ENCODE peak calls at places on chromosomes 5 and 9, in four cellular contexts. S is small intestine, L is cardiac muscle cell, T is adrenal gland. X is an unnamed sample. For H3K36me3 and H3K4me1, the result is how much of the 10 kb centered on the place peaks cover.

GRCh38 chr9:134403682-134404301 is 77.5 kb downstream of the RXRA start:
- DNase-seq in L (no peak), S (no peak), T (peak), X (peak)

GRCh38 chr5:141605523-141606277 is 13.1 kb downstream of the DIAPH1 start:
- DNase-seq in S (peak), T (no peak), L (no peak), X (peak)

GRCh38 chr5:33901176-33901575 is 9.4 kb upstream of the ADAMTS12 start:
- DNase-seq in T (no peak), S (no peak), L (no peak), X (no peak)

GRCh38 chr5:5304361-5305035 is 118.0 kb upstream of the ICE1 start:
- DNase-seq in T (no peak), L (no peak), S (peak), X (no peak)

GRCh38 chr5:143315929-143316328 is 87.6 kb downstream of the NR3C1 start:
- DNase-seq in L (no peak), T (no peak), S (no peak), X (no peak)

GRCh38 chr5:33936004-33936380 is 194 bp upstream of the RXFP3 start:
- DNase-seq in T (peak), S (peak), L (peak), X (peak)

GRCh38 chr5:174063092-174063756 is 17.7 kb downstream of the NSG2 start:
- DNase-seq in T (no peak), L (no peak), S (no peak), X (no peak)

GRCh38 chr9:125591245-125591644 is 115.8 kb downstream of the MAPKAP1 start:
- DNase-seq in T (no peak), L (no peak), S (no peak), X (no peak)

GRCh38 chr9:78236511-78236950 is 656 bp downstream of the CEP78 start:
- DNase-seq in S (peak), L (no peak), T (no peak), X (no peak)

GRCh38 chr5:175796536-175797499 is 74.6 kb upstream of the CPLX2 start:
- DNase-seq in S (peak), T (peak), L (peak), X (peak)

GRCh38 chr9:20227166-20227874 is 395.0 kb downstream of the MLLT3 start:
- DNase-seq in T (peak), L (no peak), S (no peak), X (no peak)

GRCh38 chr9:10026585-10026984 is 586.2 kb downstream of the PTPRD start:
- DNase-seq in L (no peak), T (no peak), S (no peak), X (no peak)

GRCh38 chr5:1801061-1801953 is at the start of gene NDUFS6:
- DNase-seq in T (peak), L (peak), S (peak), X (peak)

GRCh38 chr9:98870782-98871455 is 63.4 kb downstream of the GALNT12 start:
- DNase-seq in L (no peak), S (no peak), T (no peak), X (no peak)

GRCh38 chr9:2663486-2663885 is 41.9 kb downstream of the VLDLR start:
- DNase-seq in L (no peak), T (no peak), S (no peak), X (no peak)

GRCh38 chr9:136268318-136268717 is 22.7 kb upstream of the QSOX2 start:
- DNase-seq in L (peak), T (no peak), S (no peak), X (no peak)

GRCh38 chr9:4293293-4293931 is 6.5 kb downstream of the GLIS3 start:
- DNase-seq in S (no peak), T (no peak), L (no peak), X (no peak)

GRCh38 chr5:151795426-151795825 is 23.7 kb downstream of the G3BP1 start:
- DNase-seq in S (no peak), L (no peak), T (no peak), X (no peak)

GRCh38 chr5:151799407-151799806 is 27.7 kb downstream of the G3BP1 start:
- DNase-seq in L (no peak), T (no peak), S (no peak), X (no peak)

GRCh38 chr5:151793358-151793757 is 21.6 kb downstream of the G3BP1 start:
- DNase-seq in L (no peak), T (no peak), S (no peak), X (no peak)

GRCh38 chr5:151800527-151800926 is 28.8 kb downstream of the G3BP1 start:
- DNase-seq in T (no peak), S (no peak), L (no peak), X (no peak)

DNA sequence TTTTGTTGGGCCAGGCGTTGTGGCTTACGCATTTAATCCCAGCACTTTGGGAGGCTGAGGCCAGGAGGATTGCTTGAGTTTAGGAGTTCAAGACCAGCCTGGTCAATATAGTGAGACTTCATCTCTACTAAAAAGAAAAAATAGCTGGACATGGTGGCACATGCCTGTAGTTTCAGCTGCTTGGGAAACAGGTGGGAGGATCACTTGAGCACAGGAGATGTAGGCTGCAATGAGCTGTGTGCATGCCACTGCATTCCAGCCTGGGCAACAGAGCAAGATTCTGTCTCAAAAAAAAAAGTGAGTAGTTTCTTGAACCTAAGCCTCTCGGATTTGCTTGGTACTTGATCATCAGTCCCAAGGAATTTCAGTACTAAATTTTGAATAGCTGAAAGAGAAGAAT is 26.9 kb downstream of the G3BP1 start:
- DNase-seq in T (no peak), S (no peak), L (no peak), X (no peak)
- H3K36me3 ChIP-seq in T (half or more), S (under half), L (half or more), X (half or more)

GRCh38 chr9:124257865-124258764 is at the start of gene NEK6:
- DNase-seq in S (peak), L (peak), T (no peak), X (no peak)
- H3K4me1 ChIP-seq in S (under half), L (under half), T (under half), X (under half)

DNA sequence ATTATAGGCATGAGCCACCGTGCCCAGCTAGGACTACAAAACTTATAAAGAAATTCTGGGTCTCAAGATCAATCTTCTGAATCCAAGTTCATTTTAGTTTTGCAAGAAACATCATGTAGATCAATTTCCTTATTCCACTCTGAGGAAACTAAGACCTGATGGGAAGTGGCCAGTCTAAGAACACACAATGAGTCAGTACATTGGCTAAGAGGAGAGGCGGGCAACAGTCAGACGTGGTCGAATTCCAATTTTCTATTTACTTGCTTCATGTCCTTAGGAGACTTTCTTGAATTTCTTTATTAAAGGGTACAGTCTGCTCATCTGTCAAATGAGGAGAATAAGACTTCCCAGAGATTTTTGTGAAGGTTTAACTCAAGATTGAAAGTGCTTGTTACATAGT is 432.1 kb upstream of the BRINP1 start:
- DNase-seq in S (no peak), T (no peak), L (no peak), X (no peak)
- H3K27ac ChIP-seq in S (no peak), T (no peak), L (no peak), X (no peak)

GRCh38 chr5:72857396-72857795 is 40.9 kb downstream of the TNPO1 start:
- DNase-seq in T (no peak), S (no peak), L (no peak), X (no peak)

GRCh38 chr5:72852356-72852755 is 35.9 kb downstream of the TNPO1 start:
- DNase-seq in S (no peak), L (no peak), T (no peak), X (no peak)

GRCh38 chr5:72854419-72854818 is 38.0 kb downstream of the TNPO1 start:
- DNase-seq in S (no peak), T (no peak), L (no peak), X (no peak)

GRCh38 chr5:72859127-72859526 is 42.7 kb downstream of the TNPO1 start:
- DNase-seq in S (no peak), T (no peak), L (no peak), X (no peak)

DNA sequence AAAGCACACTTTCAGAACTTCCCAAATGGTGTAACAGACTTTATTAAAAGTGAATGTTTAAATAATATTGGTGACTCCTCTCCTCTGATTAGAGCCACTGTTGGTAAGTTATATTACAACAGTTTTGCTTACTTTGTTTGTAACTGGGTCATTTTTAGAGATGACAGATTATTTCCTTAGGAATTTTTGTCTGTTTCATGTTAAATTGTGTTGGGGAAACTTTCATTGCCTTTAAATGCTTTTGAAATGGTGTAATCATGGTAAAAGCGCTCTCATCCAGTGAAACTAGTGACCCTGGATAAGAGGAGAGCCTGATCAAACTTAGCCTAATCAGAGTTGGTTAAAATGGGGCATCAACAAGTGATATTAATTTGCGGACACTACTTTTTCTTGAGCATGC is 39.4 kb downstream of the TNPO1 start:
- DNase-seq in S (no peak), L (no peak), T (no peak), X (no peak)
- H3K36me3 ChIP-seq in S (under half), L (under half), T (under half), X (under half)

GRCh38 chr5:178117911-178118310 is 4.6 kb downstream of the N4BP3 start:
- DNase-seq in L (no peak), S (no peak), T (no peak), X (no peak)

GRCh38 chr5:178115835-178116405 is 2.6 kb downstream of the N4BP3 start:
- DNase-seq in L (no peak), T (no peak), S (no peak), X (no peak)

GRCh38 chr5:178119915-178120660 is 6.8 kb downstream of the N4BP3 start:
- DNase-seq in L (no peak), T (no peak), S (no peak), X (no peak)

GRCh38 chr5:178116406-178116885 is 3.1 kb downstream of the N4BP3 start:
- DNase-seq in L (peak), S (no peak), T (no peak), X (peak)

DNA sequence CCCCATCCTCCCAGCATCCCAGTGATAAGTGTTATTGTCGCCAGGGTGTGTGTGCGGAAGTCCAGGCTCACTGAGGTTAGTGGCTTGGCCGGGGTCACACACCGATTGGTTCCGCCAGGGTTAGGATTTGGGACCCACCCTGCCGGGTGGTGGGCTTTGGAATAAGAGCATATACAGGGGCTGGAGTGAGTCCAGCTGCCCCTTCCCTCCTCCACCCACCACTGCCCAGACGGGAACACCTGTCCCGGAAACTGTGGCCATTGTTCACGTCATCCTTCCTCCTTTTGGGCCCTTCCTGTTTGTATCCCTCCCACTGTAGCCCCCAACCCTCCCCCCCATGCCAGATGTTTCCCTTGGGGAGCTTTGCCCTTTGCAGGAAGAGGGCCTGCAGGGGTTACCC is 5.0 kb downstream of the N4BP3 start:
- DNase-seq in T (no peak), S (no peak), L (no peak), X (no peak)
- H3K4me1 ChIP-seq in T (under half), S (under half), L (under half), X (half or more)

GRCh38 chr5:15938961-15939360 is 240.6 kb downstream of the MARCHF11 start:
- DNase-seq in S (no peak), T (no peak), L (no peak), X (no peak)
- H3K27ac ChIP-seq in S (no peak), T (no peak), L (no peak), X (no peak)

DNA sequence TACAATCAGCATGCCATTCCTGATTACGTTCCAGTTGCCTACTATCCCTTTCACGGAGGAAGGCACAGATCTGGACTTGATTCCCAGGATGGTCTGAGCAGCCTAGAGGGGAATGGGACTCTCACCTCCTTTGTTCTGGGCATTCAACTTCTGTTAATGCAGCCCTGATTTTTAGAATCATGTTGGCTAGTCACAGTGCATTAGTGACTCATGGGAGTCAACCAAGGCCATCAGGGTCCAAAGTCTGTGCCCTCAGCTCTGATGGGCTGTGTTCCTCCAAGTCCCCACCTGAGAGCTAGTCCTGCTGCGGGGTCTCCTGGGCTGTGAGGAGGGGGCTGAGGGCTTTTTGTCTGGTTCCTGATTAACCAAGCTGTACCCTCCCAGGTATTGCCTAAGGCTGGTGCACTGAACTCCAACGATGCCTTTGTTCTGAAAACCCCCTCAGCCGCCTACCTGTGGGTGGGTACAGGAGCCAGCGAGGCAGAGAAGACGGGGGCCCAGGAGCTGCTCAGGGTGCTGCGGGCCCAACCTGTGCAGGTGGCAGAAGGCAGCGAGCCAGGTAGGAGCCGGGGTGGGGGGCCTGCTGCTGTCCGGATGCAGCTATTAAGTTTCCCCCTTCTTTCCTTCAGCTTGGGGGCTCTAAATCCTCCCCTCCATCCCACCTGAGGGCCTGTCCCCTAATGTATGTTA is 43.0 kb downstream of the STOM start:
- DNase-seq in S (peak), L (no peak), T (no peak), X (no peak)
- H3K36me3 ChIP-seq in S (under half), L (under half), T (half or more), X (under half)

DNA sequence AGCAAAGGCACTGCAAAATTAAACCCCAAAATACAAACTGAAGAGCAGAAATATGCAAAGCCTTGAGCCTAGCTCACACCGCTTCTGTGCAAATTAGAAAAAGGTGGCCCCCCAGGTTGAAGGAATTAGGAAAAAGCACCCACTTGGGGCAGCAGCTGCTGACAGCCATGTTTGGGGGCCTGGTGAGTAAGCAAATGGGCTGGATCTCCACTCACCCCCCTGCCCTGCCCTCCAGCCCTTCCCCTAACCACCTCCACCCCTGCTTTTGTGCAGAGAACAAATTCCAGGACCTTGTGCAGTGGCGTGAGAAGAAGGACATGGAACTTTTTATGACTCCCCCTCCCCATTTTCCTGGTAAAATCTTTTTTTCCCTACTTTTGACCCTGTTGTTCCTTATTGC is 92.0 kb upstream of the DNAH5 start:
- DNase-seq in S (no peak), L (no peak), T (no peak), X (no peak)
- H3K4me1 ChIP-seq in S (under half), L (under half), T (under half), X (under half)

GRCh38 chr9:129500863-129501770 is 119.8 kb downstream of the C9orf50 start:
- DNase-seq in T (no peak), L (no peak), S (no peak), X (no peak)

GRCh38 chr9:129500166-129500862 is 120.6 kb downstream of the C9orf50 start:
- DNase-seq in S (no peak), L (no peak), T (no peak), X (no peak)

GRCh38 chr9:129504404-129504803 is 116.5 kb downstream of the C9orf50 start:
- DNase-seq in S (no peak), T (no peak), L (no peak), X (no peak)

GRCh38 chr9:129498451-129499376 is 122.2 kb downstream of the C9orf50 start:
- DNase-seq in T (peak), S (no peak), L (no peak), X (no peak)

GRCh38 chr9:129501771-129502324 is 119.1 kb downstream of the C9orf50 start:
- DNase-seq in L (no peak), T (no peak), S (no peak), X (no peak)
- H3K27ac ChIP-seq in L (no peak), T (no peak), S (no peak), X (no peak)

GRCh38 chr9:36881316-36882116 is 152.6 kb downstream of the PAX5 start:
- DNase-seq in S (no peak), T (no peak), L (no peak), X (no peak)
- H3K36me3 ChIP-seq in S (under half), T (under half), L (under half), X (under half)